ENCODE peak calls at places on chromosomes 1 and 21, in five cellular contexts. O is GM04503, S is lung, X is T-cell, G is HTR-8/SVneo. E is an unnamed sample.
A peak's percentile ranks its signal among the peaks of the same experiment; 100 is the strongest.

GRCh38 chr1:2391034-2391384 is 345 bp downstream of the MORN1 start:
- DNase-seq in G (no peak), S (no peak), O (no peak), X (no peak), E (no peak)

GRCh38 chr1:225977937-225978748 is 21.0 kb downstream of the SDE2 start:
- DNase-seq in O (no peak), S (no peak), X (no peak), G (no peak), E (no peak)

GRCh38 chr1:226365831-226366231 is 42.1 kb downstream of the PARP1 start:
- DNase-seq in X (no peak), S (no peak), O (no peak), G (no peak), E (peak; percentile 32)

GRCh38 chr1:204409878-204410763 is 1.5 kb downstream of the PPP1R15B start:
- DNase-seq in G (no peak), S (no peak), O (no peak), X (no peak), E (no peak)

GRCh38 chr1:197399691-197400521 is 131.9 kb downstream of the CRB1 start:
- DNase-seq in G (peak; percentile 44), X (no peak), O (no peak), S (no peak), E (peak; percentile 60)

GRCh38 chr1:183074215-183074614 is 51.0 kb downstream of the LAMC1 start:
- DNase-seq in O (no peak), X (no peak), G (no peak), S (no peak), E (no peak)

GRCh38 chr1:9558946-9559545 is 19.8 kb downstream of the SLC25A33 start:
- DNase-seq in S (no peak), G (no peak), O (no peak), X (no peak), E (no peak)

GRCh38 chr1:112114540-112114939 is 125.1 kb upstream of the KCND3 start:
- DNase-seq in S (no peak), X (no peak), G (no peak), O (no peak), E (no peak)

GRCh38 chr1:108881369-108881768 is 4.6 kb downstream of the GPSM2 start:
- DNase-seq in O (no peak), X (no peak), S (no peak), G (no peak), E (no peak)

GRCh38 chr1:85295006-85295431 is 18.6 kb upstream of the BCL10 start:
- DNase-seq in X (no peak), G (no peak), O (no peak), S (no peak), E (peak; percentile 91)

GRCh38 chr1:206895320-206895719 is 1.9 kb upstream of the IL24 start:
- DNase-seq in S (no peak), O (no peak), G (no peak), X (no peak), E (no peak)

GRCh38 chr1:3978928-3979325 is 78.9 kb upstream of the C1orf174 start:
- DNase-seq in S (no peak), X (no peak), O (no peak), G (no peak), E (no peak)

GRCh38 chr1:114595602-114596001 is 14.2 kb upstream of the BCAS2 start:
- DNase-seq in X (no peak), O (no peak), S (no peak), G (no peak), E (no peak)

GRCh38 chr1:224565611-224566406 is 50.3 kb upstream of the CNIH3 start:
- DNase-seq in X (no peak), G (no peak), O (no peak), S (no peak), E (no peak)

GRCh38 chr21:45366931-45367401 is 38.0 kb upstream of the COL18A1 start:
- DNase-seq in X (no peak), O (peak; percentile 65), S (no peak), G (peak; percentile 97), E (peak; percentile 96)

GRCh38 chr1:234498448-234499118 is 19.6 kb upstream of the TARBP1 start:
- DNase-seq in S (no peak), O (no peak), G (no peak), X (no peak), E (no peak)

GRCh38 chr1:115089443-115090340 is at the start of gene TSPAN2:
- DNase-seq in S (peak; percentile 53), O (no peak), G (peak; percentile 54), X (peak; percentile 67), E (peak; percentile 8)

GRCh38 chr21:25717491-25718139 is 17.1 kb downstream of the ATP5PF start:
- DNase-seq in S (no peak), O (no peak), G (no peak), X (no peak), E (peak; percentile 67)

GRCh38 chr1:218872026-218872425 is 301.7 kb upstream of the LYPLAL1 start:
- DNase-seq in X (no peak), G (no peak), O (no peak), S (no peak), E (no peak)

GRCh38 chr1:27351541-27352107 is 9.8 kb downstream of the SYTL1 start:
- DNase-seq in G (no peak), X (no peak), O (no peak), S (no peak), E (no peak)

GRCh38 chr1:9120312-9120958 is 8.5 kb downstream of the GPR157 start:
- DNase-seq in G (no peak), S (no peak), O (no peak), X (no peak), E (no peak)

GRCh38 chr21:38297193-38297592 is 40.4 kb downstream of the KCNJ15 start:
- DNase-seq in G (no peak), S (no peak), X (no peak), O (no peak), E (peak; percentile 42)

GRCh38 chr1:22702255-22702654 is 8.4 kb upstream of the EPHB2 start:
- DNase-seq in S (no peak), O (no peak), X (no peak), G (no peak), E (no peak)

GRCh38 chr1:160081261-160081936 is at the start of gene KCNJ9:
- DNase-seq in S (no peak), G (no peak), X (no peak), O (no peak), E (no peak)

GRCh38 chr1:8370928-8371327 is 53.0 kb downstream of the SLC45A1 start:
- DNase-seq in G (no peak), S (no peak), O (no peak), X (no peak), E (no peak)

GRCh38 chr21:42781150-42781980 is 98.0 kb downstream of the WDR4 start:
- DNase-seq in G (no peak), S (no peak), X (no peak), O (no peak), E (peak; percentile 40)

GRCh38 chr1:6544831-6545230 is 9.5 kb downstream of the NOL9 start:
- DNase-seq in S (no peak), G (peak; percentile 37), O (no peak), X (no peak), E (peak; percentile 83)

GRCh38 chr21:14741237-14741636 is 195.1 kb upstream of the SAMSN1 start:
- DNase-seq in S (peak; percentile 40), G (no peak), X (no peak), O (no peak), E (no peak)

GRCh38 chr1:206790502-206791250 is 18.4 kb upstream of the IL10 start:
- DNase-seq in X (no peak), G (no peak), O (no peak), S (no peak), E (no peak)

GRCh38 chr1:23964235-23964668 is 4.6 kb downstream of the PNRC2 start:
- DNase-seq in G (no peak), X (no peak), S (no peak), O (no peak), E (no peak)

GRCh38 chr1:40783001-40783905 is at the start of gene KCNQ4:
- DNase-seq in O (no peak), X (no peak), S (peak; percentile 41), G (no peak), E (no peak)

GRCh38 chr1:44060830-44061267 is 29.6 kb upstream of the SLC6A9 start:
- DNase-seq in O (no peak), S (no peak), G (no peak), X (no peak), E (no peak)

E was measured in endothelial cell of umbilical vein.